ENCODE peak calls at places on chromosomes 4 and X, in five cellular contexts. O is fibroblast of pulmonary artery, V is astrocyte of the spinal cord, J is BJ, G is B cell. U is an unnamed sample.

GRCh38 chr4:159390648-159391047 is 287.8 kb downstream of the RAPGEF2 start:
- DNase-seq in O (peak), V (peak), J (peak), G (no peak), U (peak)

GRCh38 chrX:69186651-69187050 is 21.4 kb upstream of the PJA1 start:
- DNase-seq in O (no peak), V (no peak), J (no peak), G (no peak), U (no peak)

GRCh38 chrX:95382799-95383198 is 1301.8 kb upstream of the DIAPH2 start:
- DNase-seq in O (no peak), V (no peak), J (no peak), G (no peak), U (no peak)

GRCh38 chr4:41859106-41859505 is 76.1 kb upstream of the TMEM33 start:
- DNase-seq in O (no peak), V (no peak), J (no peak), G (no peak), U (no peak)

GRCh38 chrX:71640002-71640401 is 21.7 kb upstream of the CXCR3 start:
- DNase-seq in O (no peak), V (no peak), J (no peak), G (no peak), U (no peak)

GRCh38 chr4:53676402-53676871 is 85.2 kb upstream of the LNX1 start:
- DNase-seq in O (peak), V (no peak), J (peak), G (no peak), U (peak)

GRCh38 chrX:48695925-48696300 is 621 bp upstream of the SUV39H1 start:
- DNase-seq in O (no peak), V (no peak), J (no peak), G (no peak), U (peak)

GRCh38 chr4:7855731-7856130 is 83.9 kb downstream of the AFAP1 start:
- DNase-seq in O (no peak), V (no peak), J (no peak), G (no peak), U (no peak)

GRCh38 chrX:9605484-9605883 is 140.6 kb downstream of the TBL1X start:
- DNase-seq in O (no peak), V (no peak), J (no peak), G (no peak), U (no peak)

GRCh38 chrX:85052636-85053343 is 49.1 kb downstream of the APOOL start:
- DNase-seq in O (peak), V (peak), J (peak), G (no peak), U (peak)
- TF ChIP-seq CTCF in O (peak), V (peak), J (peak), G (no peak), U (peak)

GRCh38 chrX:12496343-12496742 is 294.9 kb upstream of the PRPS2 start:
- DNase-seq in O (no peak), V (no peak), J (no peak), G (no peak), U (no peak)

GRCh38 chrX:12494400-12495138 is 296.6 kb upstream of the PRPS2 start:
- DNase-seq in O (no peak), V (no peak), J (no peak), G (no peak), U (no peak)

GRCh38 chrX:12497832-12498591 is 293.2 kb upstream of the PRPS2 start:
- DNase-seq in O (no peak), V (no peak), J (no peak), G (no peak), U (no peak)
- TF ChIP-seq CTCF in O (peak), V (no peak), J (no peak), G (no peak), U (no peak)

GRCh38 chrX:51802917-51803688 is 59.9 kb downstream of the GSPT2 start:
- DNase-seq in O (peak), V (peak), J (peak), G (peak), U (peak)
- TF ChIP-seq CTCF in O (peak), V (no peak), J (peak), G (peak), U (peak)

DNA sequence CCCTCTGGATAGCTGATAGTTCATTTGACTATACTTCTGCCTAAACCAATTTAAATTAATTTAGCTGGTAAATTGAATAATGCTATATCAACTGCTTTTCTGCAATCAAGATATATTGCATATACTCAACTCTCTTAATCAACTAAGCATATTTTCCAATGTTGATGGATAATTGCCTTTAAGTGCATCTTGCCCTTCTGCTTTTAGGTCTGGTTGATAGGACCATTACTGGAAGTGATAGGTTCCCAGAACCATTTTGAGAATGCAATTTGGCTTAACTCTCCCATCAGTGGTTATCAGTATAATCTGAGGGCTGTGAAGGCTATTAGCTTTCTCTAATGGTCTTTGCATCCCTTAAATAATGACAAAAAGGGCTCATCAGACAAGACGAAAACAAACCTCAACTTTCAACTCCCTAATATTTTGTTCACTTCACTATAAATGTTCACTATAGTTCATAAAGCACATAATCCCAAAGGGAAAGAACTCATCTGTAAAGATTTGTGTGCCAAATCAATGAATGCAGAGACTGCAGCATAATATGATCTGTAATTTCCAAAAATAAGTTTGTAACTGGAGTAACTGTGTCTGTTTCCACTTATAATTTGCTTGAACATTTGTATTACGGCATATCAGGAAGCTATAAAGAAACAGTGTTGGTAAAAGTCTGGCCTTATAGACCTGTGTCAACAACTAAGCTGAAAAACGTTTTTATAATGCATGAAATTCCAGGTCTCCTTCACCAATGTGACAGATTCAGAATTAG is 273.6 kb downstream of the FBXO8 start:
- DNase-seq in O (no peak), V (no peak), J (no peak), G (no peak), U (no peak)
- TF ChIP-seq CTCF in O (no peak), V (no peak), J (no peak), G (no peak), U (no peak)

GRCh38 chr4:117085185-117085701 is at the start of gene TRAM1L1:
- DNase-seq in O (peak), V (peak), J (peak), G (no peak), U (peak)
- TF ChIP-seq CTCF in O (no peak), V (peak), J (peak), G (no peak), U (peak)

U was measured in fibroblast of the aortic adventitia.